ENCODE peak calls at places on chromosomes 11 and 22, in ten cellular contexts. One of them, this sample, is unnamed.
A peak's percentile ranks its signal among the peaks of the same experiment; 100 is the strongest.

GRCh38 chr11:61170566-61170965 is 9.3 kb upstream of the VPS37C start:
- DNase-seq in esophagus squamous epithelium: no peak
- DNase-seq in stimulated activated CD4-positive, alpha-beta T cell treated with anti-CD3 and anti-CD28 coated beads, Interleukin-1b, Interleukin-23, amount 100 ng/mL, for 24 hours: no peak
- DNase-seq in cardiac muscle cell: no peak
- DNase-seq in brain microvascular endothelial cell: no peak
- DNase-seq in thoracic aorta: no peak
- DNase-seq in upper lobe of right lung: no peak
- DNase-seq in foreskin keratinocyte: no peak
- DNase-seq in NCI-H1092 treated with DMSO at 0.1 percent for 48 hours: no peak
- DNase-seq in fibroblast of the aortic adventitia: no peak
- DNase-seq in this sample: no peak

GRCh38 chr22:30238661-30239420 is 7.7 kb downstream of the LIF start:
- DNase-seq in NCI-H1092 treated with DMSO at 0.1 percent for 48 hours: no peak
- DNase-seq in esophagus squamous epithelium: no peak
- DNase-seq in cardiac muscle cell: no peak
- DNase-seq in thoracic aorta: no peak
- DNase-seq in brain microvascular endothelial cell: peak; percentile 81
- DNase-seq in upper lobe of right lung: no peak
- DNase-seq in foreskin keratinocyte: no peak
- DNase-seq in fibroblast of the aortic adventitia: peak; percentile 69
- DNase-seq in stimulated activated CD4-positive, alpha-beta T cell treated with anti-CD3 and anti-CD28 coated beads, Interleukin-1b, Interleukin-23, amount 100 ng/mL, for 24 hours: no peak
- DNase-seq in this sample: no peak

GRCh38 chr22:46062971-46063631 is 86.1 kb upstream of the WNT7B start:
- DNase-seq in thoracic aorta: no peak
- DNase-seq in NCI-H1092 treated with DMSO at 0.1 percent for 48 hours: no peak
- DNase-seq in cardiac muscle cell: no peak
- DNase-seq in stimulated activated CD4-positive, alpha-beta T cell treated with anti-CD3 and anti-CD28 coated beads, Interleukin-1b, Interleukin-23, amount 100 ng/mL, for 24 hours: no peak
- DNase-seq in brain microvascular endothelial cell: no peak
- DNase-seq in foreskin keratinocyte: no peak
- DNase-seq in fibroblast of the aortic adventitia: no peak
- DNase-seq in upper lobe of right lung: peak; percentile 54
- DNase-seq in esophagus squamous epithelium: no peak
- DNase-seq in this sample: no peak

GRCh38 chr11:85269109-85269508 is 358.0 kb downstream of the DLG2 start:
- DNase-seq in fibroblast of the aortic adventitia: no peak
- DNase-seq in NCI-H1092 treated with DMSO at 0.1 percent for 48 hours: no peak
- DNase-seq in thoracic aorta: no peak
- DNase-seq in esophagus squamous epithelium: no peak
- DNase-seq in cardiac muscle cell: no peak
- DNase-seq in foreskin keratinocyte: no peak
- DNase-seq in stimulated activated CD4-positive, alpha-beta T cell treated with anti-CD3 and anti-CD28 coated beads, Interleukin-1b, Interleukin-23, amount 100 ng/mL, for 24 hours: no peak
- DNase-seq in brain microvascular endothelial cell: no peak
- DNase-seq in upper lobe of right lung: no peak
- DNase-seq in this sample: no peak

GRCh38 chr11:79129702-79130101 is 311.1 kb downstream of the TENM4 start:
- DNase-seq in brain microvascular endothelial cell: no peak
- DNase-seq in foreskin keratinocyte: no peak
- DNase-seq in upper lobe of right lung: no peak
- DNase-seq in NCI-H1092 treated with DMSO at 0.1 percent for 48 hours: no peak
- DNase-seq in esophagus squamous epithelium: no peak
- DNase-seq in fibroblast of the aortic adventitia: no peak
- DNase-seq in thoracic aorta: no peak
- DNase-seq in cardiac muscle cell: no peak
- DNase-seq in stimulated activated CD4-positive, alpha-beta T cell treated with anti-CD3 and anti-CD28 coated beads, Interleukin-1b, Interleukin-23, amount 100 ng/mL, for 24 hours: no peak
- DNase-seq in this sample: no peak

GRCh38 chr11:69215784-69216415 is 60.2 kb downstream of the SMIM38 start:
- DNase-seq in esophagus squamous epithelium: no peak
- DNase-seq in upper lobe of right lung: no peak
- DNase-seq in foreskin keratinocyte: peak; percentile 62
- DNase-seq in stimulated activated CD4-positive, alpha-beta T cell treated with anti-CD3 and anti-CD28 coated beads, Interleukin-1b, Interleukin-23, amount 100 ng/mL, for 24 hours: no peak
- DNase-seq in brain microvascular endothelial cell: no peak
- DNase-seq in cardiac muscle cell: no peak
- DNase-seq in fibroblast of the aortic adventitia: peak; percentile 38
- DNase-seq in NCI-H1092 treated with DMSO at 0.1 percent for 48 hours: no peak
- DNase-seq in thoracic aorta: no peak
- DNase-seq in this sample: no peak

GRCh38 chr11:94194712-94195111 is 66.1 kb downstream of the PANX1 start:
- DNase-seq in NCI-H1092 treated with DMSO at 0.1 percent for 48 hours: no peak
- DNase-seq in stimulated activated CD4-positive, alpha-beta T cell treated with anti-CD3 and anti-CD28 coated beads, Interleukin-1b, Interleukin-23, amount 100 ng/mL, for 24 hours: no peak
- DNase-seq in upper lobe of right lung: no peak
- DNase-seq in cardiac muscle cell: no peak
- DNase-seq in fibroblast of the aortic adventitia: no peak
- DNase-seq in foreskin keratinocyte: peak; percentile 15
- DNase-seq in esophagus squamous epithelium: no peak
- DNase-seq in thoracic aorta: no peak
- DNase-seq in brain microvascular endothelial cell: no peak
- DNase-seq in this sample: no peak

GRCh38 chr22:24768537-24769374 is 5.8 kb downstream of the PIWIL3 start:
- DNase-seq in cardiac muscle cell: peak; percentile 75
- DNase-seq in thoracic aorta: peak; percentile 30
- DNase-seq in upper lobe of right lung: no peak
- DNase-seq in foreskin keratinocyte: peak; percentile 29
- DNase-seq in esophagus squamous epithelium: no peak
- DNase-seq in brain microvascular endothelial cell: peak; percentile 39
- DNase-seq in stimulated activated CD4-positive, alpha-beta T cell treated with anti-CD3 and anti-CD28 coated beads, Interleukin-1b, Interleukin-23, amount 100 ng/mL, for 24 hours: no peak
- DNase-seq in NCI-H1092 treated with DMSO at 0.1 percent for 48 hours: peak; percentile 66
- DNase-seq in fibroblast of the aortic adventitia: peak; percentile 72
- DNase-seq in this sample: peak; percentile 22